ENCODE peak calls at places on chromosomes 1 and 21, in six cellular contexts. L is hepatocyte, K is A673, V is heart left ventricle, I is colonic mucosa, R is H9. A is an unnamed sample. For H3K4me1, the result is how much of the 10 kb centered on the place peaks cover.

GRCh38 chr1:202802998-202803932 is 5.0 kb downstream of the KDM5B start:
- DNase-seq in L (no peak), R (no peak), V (no peak), I (no peak), K (peak), A (no peak)

GRCh38 chr1:181777812-181778211 is 283.7 kb downstream of the ZNF648 start:
- DNase-seq in I (no peak), L (no peak), V (no peak), R (no peak), K (no peak), A (no peak)

GRCh38 chr1:109197163-109198042 is 16.3 kb upstream of the SARS1 start:
- DNase-seq in I (no peak), R (peak), V (no peak), K (peak), L (peak), A (no peak)

GRCh38 chr21:45464309-45464708 is 59.3 kb downstream of the COL18A1 start:
- DNase-seq in L (no peak), I (no peak), K (no peak), R (no peak), V (no peak), A (no peak)

GRCh38 chr1:84853743-84854721 is 39.0 kb downstream of the LPAR3 start:
- DNase-seq in I (peak), V (no peak), L (peak), R (no peak), K (peak), A (no peak)

GRCh38 chr1:43934279-43934985 is 831 bp downstream of the ARTN start:
- DNase-seq in I (peak), R (peak), L (peak), K (peak), V (peak), A (peak)

GRCh38 chr1:23470282-23471070 is 13.5 kb downstream of the ASAP3 start:
- DNase-seq in K (no peak), R (no peak), V (peak), I (no peak), L (no peak), A (no peak)

GRCh38 chr21:31893841-31894240 is 21.0 kb downstream of the HUNK start:
- DNase-seq in V (no peak), L (no peak), K (no peak), R (no peak), I (no peak), A (no peak)

GRCh38 chr1:35377553-35377952 is 109.0 kb downstream of the ZMYM4 start:
- DNase-seq in V (no peak), L (no peak), K (no peak), I (no peak), R (no peak), A (no peak)

GRCh38 chr1:176325664-176326063 is 118.6 kb upstream of the COP1 start:
- DNase-seq in L (no peak), I (no peak), K (no peak), V (no peak), R (no peak), A (no peak)

GRCh38 chr1:8078176-8078671 is 52.1 kb upstream of the ERRFI1 start:
- DNase-seq in V (no peak), I (no peak), L (peak), R (no peak), K (no peak), A (no peak)

GRCh38 chr1:171743014-171743870 is 1.4 kb upstream of the VAMP4 start:
- DNase-seq in R (no peak), V (no peak), I (peak), K (no peak), L (peak), A (peak)

GRCh38 chr1:24199291-24199900 is 12.3 kb upstream of the IFNLR1 start:
- DNase-seq in K (peak), V (peak), L (peak), R (peak), I (peak), A (peak)

GRCh38 chr1:17551755-17552234 is 12.3 kb downstream of the ARHGEF10L start:
- DNase-seq in K (no peak), L (no peak), V (no peak), I (peak), R (no peak), A (no peak)

DNA sequence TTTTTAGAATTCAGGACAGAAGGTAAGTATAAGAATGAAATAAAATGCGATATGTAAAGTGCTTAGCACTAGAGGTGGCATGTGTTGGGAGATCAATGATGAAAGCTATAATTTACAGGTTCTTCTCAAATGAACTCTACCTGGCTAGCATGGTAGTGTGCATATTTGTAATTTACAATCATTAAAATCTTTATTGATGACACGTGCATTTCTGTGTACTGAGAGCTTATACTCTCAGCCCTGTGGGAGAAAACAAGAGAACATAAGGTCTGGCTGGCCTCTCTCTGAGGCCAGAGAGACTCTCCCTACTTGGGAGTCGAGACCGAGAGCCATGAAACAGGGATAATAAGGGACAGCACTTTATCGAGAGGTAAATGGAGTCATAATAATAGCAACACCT is 76.4 kb downstream of the COLGALT2 start:
- DNase-seq in I (no peak), V (no peak), R (no peak), L (no peak), K (no peak), A (no peak)
- TF ChIP-seq CTCF in I (no peak), V (no peak), R (no peak), L (no peak), K (no peak), A (no peak)

DNA sequence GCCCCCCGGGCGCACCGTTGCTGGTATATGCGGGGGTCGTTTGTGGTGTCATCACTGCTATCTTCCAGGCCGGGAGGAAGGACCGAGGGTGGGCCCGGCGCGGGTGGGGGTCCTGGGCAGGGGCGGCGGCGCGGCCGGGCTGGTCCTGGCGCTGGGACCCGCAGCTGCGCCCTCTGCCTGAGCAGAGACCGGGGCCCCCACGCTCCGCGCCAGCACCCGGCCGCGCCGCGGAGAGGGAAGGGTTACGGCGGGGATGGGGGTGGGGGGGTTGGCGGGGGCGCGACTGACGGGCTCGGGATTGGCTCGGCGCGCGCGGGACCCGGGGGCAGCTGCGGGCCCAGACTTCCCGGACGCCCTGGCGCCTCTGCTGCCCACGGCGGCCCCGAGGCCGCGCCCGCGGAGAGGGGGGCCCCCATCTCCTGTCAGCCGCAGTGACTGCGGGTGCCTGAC is 13.8 kb upstream of the SAMD11 start:
- DNase-seq in L (no peak), I (no peak), V (peak), R (peak), K (peak), A (peak)
- H3K4me1 ChIP-seq in L (under half), I (under half), V (under half), R (under half), K (under half), A (under half)

GRCh38 chr21:36320421-36321324 is 676 bp downstream of the MORC3 start:
- DNase-seq in I (peak), R (peak), K (peak), V (peak), L (peak), A (peak)

GRCh38 chr21:36322083-36322424 is 2.1 kb downstream of the MORC3 start:
- DNase-seq in V (no peak), K (no peak), L (no peak), R (no peak), I (no peak), A (no peak)

GRCh38 chr21:36319767-36320420 is at the start of gene MORC3:
- DNase-seq in I (peak), V (peak), K (peak), L (peak), R (peak), A (peak)

GRCh38 chr21:36321325-36322082 is 1.5 kb downstream of the MORC3 start:
- DNase-seq in I (no peak), L (peak), V (no peak), R (peak), K (peak), A (no peak)

GRCh38 chr21:36316872-36317484 is 3.0 kb upstream of the MORC3 start:
- DNase-seq in I (no peak), R (no peak), L (no peak), K (no peak), V (no peak), A (no peak)
- TF ChIP-seq CTCF in I (no peak), R (no peak), L (no peak), K (no peak), V (no peak), A (no peak)

DNA sequence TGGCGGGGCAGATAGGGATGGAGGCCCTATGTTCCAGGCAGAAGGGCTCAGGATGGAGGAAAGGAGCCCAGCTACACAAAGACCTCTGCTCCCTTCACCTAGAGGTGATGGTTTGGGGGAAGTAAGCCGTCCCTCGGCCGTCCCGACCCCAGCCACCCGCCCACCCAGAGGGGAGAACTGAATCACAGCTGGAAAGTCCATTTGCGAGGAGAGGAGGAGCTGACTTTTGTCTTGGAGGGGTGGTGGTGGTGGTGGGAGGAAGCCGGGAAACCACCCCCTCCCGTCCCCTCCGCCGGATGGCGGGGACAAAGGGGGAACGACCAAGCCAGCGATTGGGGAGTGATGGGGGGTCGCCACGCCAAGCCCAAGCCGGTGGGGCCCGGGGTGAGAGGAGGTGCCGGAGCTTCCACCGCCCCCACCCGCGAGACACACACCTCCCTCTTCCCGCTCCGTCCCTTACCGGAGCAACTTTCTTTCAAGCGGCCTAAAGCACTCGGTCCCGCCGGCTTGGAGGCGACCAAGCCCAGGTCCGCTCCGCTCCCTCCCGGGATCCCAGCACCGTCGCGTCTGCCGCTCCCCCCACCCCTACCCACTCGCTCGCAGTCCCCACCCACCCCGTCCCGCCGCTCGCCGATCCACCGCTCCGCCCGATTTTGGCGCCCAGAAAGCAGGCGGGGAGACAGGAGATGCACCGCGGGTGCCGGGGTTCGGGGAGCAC is 581 bp downstream of the ARHGEF2 start:
- DNase-seq in L (peak), K (peak), I (peak), V (peak), R (peak), A (peak)
- H3K4me1 ChIP-seq in L (half or more), K (half or more), I (under half), V (under half), R (under half), A (half or more)

DNA sequence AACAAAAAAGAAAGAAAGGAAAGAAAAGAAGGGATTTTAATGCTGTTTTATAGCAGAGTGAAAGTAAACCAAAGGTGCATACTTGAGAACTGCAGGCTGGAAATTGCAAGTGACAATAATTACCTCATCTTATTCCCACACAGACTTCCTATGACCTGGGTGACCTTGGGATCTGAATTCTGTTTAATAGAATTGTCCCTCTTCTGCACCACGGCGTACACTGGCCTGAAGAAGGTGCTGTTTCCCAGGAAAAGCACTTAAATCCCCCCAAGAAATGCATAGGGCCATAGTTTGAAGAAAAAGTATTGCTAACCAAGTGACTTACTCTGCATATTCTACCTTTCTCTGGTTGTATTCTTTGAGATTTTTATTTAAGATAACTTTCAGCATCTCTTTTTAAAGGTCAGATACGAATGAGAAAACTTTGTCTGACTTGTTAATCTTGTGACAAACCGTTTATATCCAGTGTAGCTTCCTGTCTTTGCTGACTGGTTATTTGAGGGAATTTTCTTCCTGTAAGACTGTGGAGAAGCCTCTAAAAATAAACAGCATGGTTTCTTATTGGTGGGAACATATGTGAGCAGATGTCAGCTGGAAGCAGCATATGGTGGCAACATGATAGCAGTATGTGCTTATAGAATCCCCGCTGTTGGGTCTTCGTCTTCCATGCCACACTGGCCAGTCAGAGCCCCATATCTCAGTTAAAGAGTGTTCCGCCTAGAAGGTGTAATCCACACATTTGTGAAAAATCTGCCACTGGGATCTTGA is 16.3 kb downstream of the TGFB2 start:
- DNase-seq in V (no peak), L (peak), R (no peak), K (peak), I (no peak), A (no peak)
- TF ChIP-seq CTCF in V (peak), L (peak), R (peak), K (peak), I (no peak), A (no peak)

GRCh38 chr1:212147581-212148033 is 112.1 kb downstream of the DTL start:
- DNase-seq in K (no peak), L (peak), V (no peak), R (no peak), I (peak), A (peak)
- H3K4me1 ChIP-seq in K (under half), L (under half), V (under half), R (under half), I (under half), A (under half)

GRCh38 chr21:20045197-20045596 is 953.0 kb upstream of the NCAM2 start:
- DNase-seq in R (no peak), K (no peak), I (no peak), V (no peak), L (no peak), A (no peak)

DNA sequence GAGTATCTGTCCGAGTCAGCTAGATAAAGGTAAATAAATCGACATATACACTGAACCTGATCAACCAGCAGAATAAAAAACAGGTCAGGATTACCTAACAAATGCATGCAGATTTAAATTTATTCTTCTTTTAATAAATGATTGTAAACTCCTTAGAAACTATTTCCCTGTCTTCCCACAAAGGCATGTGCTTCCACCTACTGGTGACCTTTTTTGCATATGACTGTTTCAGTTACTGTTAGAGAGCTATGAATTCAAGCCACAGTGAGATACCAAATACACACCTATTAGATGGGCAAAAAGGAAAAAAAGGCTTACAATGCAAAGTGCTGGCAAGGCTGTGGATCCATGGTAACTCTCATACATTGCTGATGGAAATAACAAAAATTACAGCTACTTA is 957.4 kb upstream of the NCAM2 start:
- DNase-seq in R (no peak), V (no peak), L (peak), I (no peak), K (no peak), A (no peak)
- TF ChIP-seq CTCF in R (peak), V (peak), L (peak), I (peak), K (no peak), A (peak)

DNA sequence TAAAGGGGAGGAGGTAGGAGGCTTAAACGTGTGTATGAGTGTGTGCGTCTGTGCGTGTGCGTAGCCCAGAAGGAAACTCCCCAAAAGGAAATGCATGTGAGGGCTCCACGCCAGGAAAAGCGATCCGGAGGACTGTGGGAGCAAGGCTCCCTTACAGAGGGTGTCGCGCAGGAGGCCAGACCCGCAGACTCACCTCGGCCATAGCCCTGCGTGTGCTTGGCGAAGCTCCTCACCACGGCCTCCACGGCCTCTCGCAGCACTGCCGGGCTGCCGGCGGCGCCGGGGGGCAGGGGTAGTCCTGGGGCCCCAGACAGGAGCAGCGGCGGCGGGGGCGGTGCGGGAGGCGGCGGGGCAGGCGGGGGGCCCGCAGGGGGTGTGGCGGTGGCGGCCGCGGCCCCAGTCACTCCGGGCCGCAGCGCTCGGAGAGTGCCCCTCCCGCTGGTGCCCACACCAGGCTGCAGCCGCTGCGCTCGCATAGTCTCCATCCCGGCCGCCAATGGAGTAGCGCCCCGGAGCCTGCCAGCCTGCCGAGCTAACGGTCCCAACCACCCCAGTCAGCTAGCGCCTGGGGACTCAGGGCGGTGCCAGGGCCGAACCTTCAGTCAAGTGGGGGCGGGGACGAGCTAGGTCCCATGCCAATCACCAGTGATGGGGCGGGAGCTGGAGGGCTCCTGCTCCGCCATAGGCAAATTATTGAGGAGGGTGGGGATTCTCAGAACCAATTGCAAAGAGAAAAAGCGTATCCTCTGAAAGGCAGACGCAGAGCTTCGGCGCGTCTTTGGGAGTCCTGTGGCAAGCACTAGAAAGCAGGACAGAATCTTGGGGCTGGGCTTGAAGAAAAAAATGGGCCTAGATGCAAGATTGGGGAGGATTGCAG is at the start of gene LIX1L:
- DNase-seq in V (peak), I (peak), L (peak), K (peak), R (peak), A (peak)
- H3K4me1 ChIP-seq in V (under half), I (under half), L (under half), K (under half), R (under half), A (under half)

GRCh38 chr1:239870194-239870593 is 221.5 kb upstream of the FMN2 start:
- DNase-seq in I (no peak), V (no peak), R (no peak), L (no peak), K (no peak), A (no peak)

GRCh38 chr1:239872554-239872953 is 219.1 kb upstream of the FMN2 start:
- DNase-seq in I (no peak), K (no peak), L (no peak), V (no peak), R (no peak), A (no peak)

GRCh38 chr1:239868117-239868516 is 223.6 kb upstream of the FMN2 start:
- DNase-seq in R (no peak), I (no peak), L (no peak), V (no peak), K (no peak), A (no peak)
- TF ChIP-seq CTCF in R (no peak), I (no peak), L (no peak), V (peak), K (no peak), A (no peak)

GRCh38 chr1:83781667-83782066 is 217.3 kb downstream of the TTLL7 start:
- DNase-seq in I (no peak), K (no peak), V (no peak), L (no peak), R (no peak), A (no peak)

GRCh38 chr1:83791821-83792437 is 207.0 kb downstream of the TTLL7 start:
- DNase-seq in I (no peak), K (no peak), V (no peak), R (no peak), L (no peak), A (no peak)

GRCh38 chr1:83787246-83787998 is 211.5 kb downstream of the TTLL7 start:
- DNase-seq in I (no peak), R (no peak), L (no peak), K (no peak), V (no peak), A (no peak)
- H3K4me1 ChIP-seq in I (under half), R (under half), L (under half), K (under half), V (under half), A (under half)

A was measured in transverse colon.